ENCODE peak calls at places on chromosome 16, in eight cellular contexts. F is AG04449, M is neural crest cell, H is hypothalamus, U is suprapubic skin, L is LoVo, B is NCI-H187, S is nucleus accumbens. Y is an unnamed sample.

GRCh38 chr16:9099131-9099625 is 7.7 kb downstream of the HAPSTR1 start:
- DNase-seq in F (no peak), M (no peak), H (no peak), U (no peak), L (no peak), B (no peak), S (no peak), Y (no peak)

GRCh38 chr16:2024026-2024425 is 2.7 kb upstream of the NHERF2 start:
- DNase-seq in F (no peak), M (no peak), H (no peak), U (no peak), L (no peak), B (no peak), S (no peak), Y (no peak)

GRCh38 chr16:89958068-89958467 is 9.5 kb downstream of the DEF8 start:
- DNase-seq in F (no peak), M (peak), H (no peak), U (no peak), L (no peak), B (no peak), S (no peak), Y (no peak)

GRCh38 chr16:66953462-66954096 is 7.5 kb upstream of the CES3 start:
- DNase-seq in F (no peak), M (no peak), H (no peak), U (no peak), L (peak), B (no peak), S (no peak), Y (no peak)

GRCh38 chr16:24645739-24646645 is 83.5 kb upstream of the TNRC6A start:
- DNase-seq in F (peak), M (no peak), H (no peak), U (no peak), L (peak), B (no peak), S (no peak), Y (no peak)

GRCh38 chr16:12878973-12879372 is 22.4 kb upstream of the SHISA9 start:
- DNase-seq in F (no peak), M (no peak), H (no peak), U (no peak), L (no peak), B (no peak), S (no peak), Y (no peak)

GRCh38 chr16:50666658-50667496 is 14.2 kb downstream of the SNX20 start:
- DNase-seq in F (no peak), M (no peak), H (no peak), U (no peak), L (no peak), B (no peak), S (no peak), Y (no peak)

GRCh38 chr16:1918312-1918889 is at the start of gene HS3ST6:
- DNase-seq in F (no peak), M (peak), H (no peak), U (no peak), L (no peak), B (no peak), S (no peak), Y (no peak)

GRCh38 chr16:1455190-1456171 is 11.1 kb upstream of the CCDC154 start:
- DNase-seq in F (no peak), M (no peak), H (no peak), U (no peak), L (no peak), B (no peak), S (no peak), Y (no peak)

GRCh38 chr16:827513-827912 is 27.0 kb upstream of the GNG13 start:
- DNase-seq in F (no peak), M (no peak), H (no peak), U (no peak), L (no peak), B (no peak), S (no peak), Y (no peak)

GRCh38 chr16:69501956-69502457 is 63.8 kb upstream of the NFAT5 start:
- DNase-seq in F (no peak), M (no peak), H (no peak), U (no peak), L (no peak), B (no peak), S (no peak), Y (no peak)

GRCh38 chr16:29975811-29976511 is 2.3 kb downstream of the TAOK2 start:
- DNase-seq in F (no peak), M (no peak), H (no peak), U (no peak), L (no peak), B (no peak), S (no peak), Y (no peak)

GRCh38 chr16:9854665-9855064 is 327.6 kb downstream of the GRIN2A start:
- DNase-seq in F (peak), M (no peak), H (no peak), U (no peak), L (no peak), B (no peak), S (no peak), Y (no peak)

GRCh38 chr16:1379863-1380174 is 28.1 kb downstream of the GNPTG start:
- DNase-seq in F (no peak), M (no peak), H (no peak), U (no peak), L (no peak), B (no peak), S (no peak), Y (no peak)

GRCh38 chr16:22375117-22375962 is 921 bp upstream of the CDR2 start:
- DNase-seq in F (no peak), M (no peak), H (no peak), U (no peak), L (no peak), B (no peak), S (no peak), Y (no peak)

GRCh38 chr16:77531741-77532140 is 96.9 kb upstream of the ADAMTS18 start:
- DNase-seq in F (peak), M (no peak), H (no peak), U (no peak), L (no peak), B (no peak), S (no peak), Y (no peak)

GRCh38 chr16:66525396-66526180 is 24.3 kb downstream of the TK2 start:
- DNase-seq in F (no peak), M (no peak), H (no peak), U (no peak), L (no peak), B (no peak), S (no peak), Y (no peak)

GRCh38 chr16:75025766-75026165 is 26.9 kb downstream of the ZNRF1 start:
- DNase-seq in F (no peak), M (no peak), H (no peak), U (no peak), L (no peak), B (no peak), S (no peak), Y (no peak)

GRCh38 chr16:79436885-79437284 is 163.7 kb downstream of the MAF start:
- DNase-seq in F (no peak), M (no peak), H (no peak), U (no peak), L (no peak), B (no peak), S (no peak), Y (no peak)

Y was measured in NCI-H1436 treated with DMSO at 0.1 percent for 48 hours.